ENCODE peak calls at places on chromosome 20, in nine cellular contexts. K is chondrocyte; O is neural crest cell; F is H7; E is stimulated activated CD4-positive, alpha-beta T cell treated with anti-CD3 and anti-CD28 coated beads, Interleukin-2, amount 100 ng/mL, for 24 hours; U is breast epithelium; T is occipital lobe; N is GM03348; S is activated CD4-positive, alpha-beta T cell treated with anti-CD3 and anti-CD28 coated beads, Interleukin-2, amount 50 U/mL, for 24 hours. Q is an unnamed sample.

GRCh38 chr20:61901421-61902212 is 164.1 kb downstream of the TAF4 start:
- DNase-seq in E (no peak), S (no peak), U (no peak), T (no peak), F (no peak), N (peak; percentile 35), O (no peak), K (no peak), Q (no peak)

GRCh38 chr20:2932497-2932896 is 59.2 kb downstream of the PTPRA start:
- DNase-seq in O (no peak), S (no peak), T (no peak), E (no peak), N (no peak), U (no peak), K (no peak), F (no peak), Q (no peak)

GRCh38 chr20:6114696-6115095 is 8.1 kb downstream of the FERMT1 start:
- DNase-seq in S (no peak), N (no peak), E (no peak), T (no peak), U (no peak), F (no peak), O (no peak), K (no peak), Q (no peak)

GRCh38 chr20:56979125-56979524 is 287.3 kb downstream of the BMP7 start:
- DNase-seq in S (no peak), N (no peak), F (no peak), U (no peak), E (no peak), T (no peak), K (no peak), O (no peak), Q (no peak)

GRCh38 chr20:21291026-21291425 is 12.1 kb upstream of the XRN2 start:
- DNase-seq in E (no peak), S (no peak), N (no peak), U (no peak), O (no peak), F (no peak), T (no peak), K (no peak), Q (no peak)

GRCh38 chr20:36234771-36235320 is 1.4 kb upstream of the AAR2 start:
- DNase-seq in T (no peak), K (no peak), O (no peak), N (no peak), U (no peak), S (no peak), E (no peak), F (no peak), Q (no peak)

GRCh38 chr20:23680151-23680550 is 8.7 kb downstream of the CST4 start:
- DNase-seq in F (no peak), S (no peak), E (no peak), K (no peak), O (no peak), N (no peak), T (no peak), U (no peak), Q (no peak)

GRCh38 chr20:35618372-35619131 is 2.9 kb downstream of the SPAG4 start:
- DNase-seq in E (no peak), T (no peak), S (no peak), U (no peak), K (no peak), O (no peak), F (peak; percentile 63), N (peak; percentile 44), Q (no peak)

GRCh38 chr20:33863440-33864323 is 52.5 kb downstream of the CHMP4B start:
- DNase-seq in T (no peak), K (no peak), U (no peak), E (no peak), S (no peak), O (no peak), N (no peak), F (no peak), Q (no peak)

GRCh38 chr20:46546293-46546692 is 4.2 kb downstream of the OCSTAMP start:
- DNase-seq in S (no peak), E (no peak), O (no peak), T (no peak), N (no peak), K (no peak), U (no peak), F (peak; percentile 78), Q (no peak)

GRCh38 chr20:46226602-46227001 is 81.7 kb downstream of the CDH22 start:
- DNase-seq in S (no peak), E (no peak), N (no peak), F (no peak), O (no peak), U (no peak), T (no peak), K (no peak), Q (no peak)

GRCh38 chr20:41631826-41632225 is 13.6 kb upstream of the CHD6 start:
- DNase-seq in N (peak; percentile 75), F (no peak), T (peak; percentile 61), S (no peak), K (no peak), U (no peak), E (no peak), O (no peak), Q (peak; percentile 80)

GRCh38 chr20:8671366-8671943 is 397.4 kb upstream of the PLCB4 start:
- DNase-seq in S (no peak), F (no peak), T (no peak), E (no peak), N (no peak), U (no peak), O (no peak), K (no peak), Q (no peak)

GRCh38 chr20:20289331-20289730 is 78.6 kb upstream of the INSM1 start:
- DNase-seq in O (no peak), F (no peak), N (no peak), S (no peak), E (no peak), T (no peak), U (no peak), K (no peak), Q (no peak)

GRCh38 chr20:35616465-35617396 is 1.1 kb downstream of the SPAG4 start:
- DNase-seq in K (no peak), S (no peak), N (peak; percentile 88), O (peak; percentile 59), U (peak; percentile 85), F (peak; percentile 88), E (peak; percentile 59), T (peak; percentile 55), Q (peak; percentile 99)

GRCh38 chr20:14337400-14338171 is at the start of gene FLRT3:
- DNase-seq in N (peak; percentile 91), F (peak; percentile 28), E (no peak), T (peak; percentile 87), U (peak; percentile 88), K (no peak), S (no peak), O (peak; percentile 71), Q (peak; percentile 16)

Q was measured in thoracic aorta.